ENCODE peak calls at places on chromosomes 12 and 14, in nine cellular contexts. D, H, N, I, T, X, U, Q and A are unnamed samples.

GRCh38 chr12:66803972-66804371 is 125.1 kb upstream of the GRIP1 start:
- DNase-seq in D (no peak), H (no peak), X (no peak), U (no peak), I (no peak), N (no peak), T (no peak), Q (no peak), A (no peak)

GRCh38 chr12:24473097-24473496 is 475.8 kb downstream of the BCAT1 start:
- DNase-seq in X (no peak), D (no peak), I (no peak), H (no peak), N (no peak), Q (no peak), T (no peak), U (no peak), A (no peak)

GRCh38 chr12:109725321-109726105 is 11.9 kb downstream of the FAM222A start:
- DNase-seq in T (no peak), I (no peak), D (no peak), Q (no peak), U (no peak), N (no peak), X (no peak), H (no peak), A (no peak)

GRCh38 chr12:89461649-89462612 is 62.7 kb downstream of the GALNT4 start:
- DNase-seq in T (no peak), D (no peak), N (no peak), U (no peak), H (no peak), X (no peak), I (peak), Q (peak), A (no peak)

GRCh38 chr14:22900088-22900799 is 17.2 kb downstream of the REM2 start:
- DNase-seq in T (peak), I (peak), D (no peak), Q (peak), X (no peak), H (no peak), N (no peak), U (no peak), A (peak)

GRCh38 chr12:132623072-132623869 is 4.7 kb downstream of the P2RX2 start:
- DNase-seq in X (no peak), D (no peak), N (no peak), U (no peak), Q (peak), T (no peak), I (no peak), H (no peak), A (no peak)

GRCh38 chr14:51157012-51157411 is 62.1 kb upstream of the TRIM9 start:
- DNase-seq in Q (no peak), U (no peak), X (no peak), T (no peak), N (no peak), I (peak), H (no peak), D (no peak), A (no peak)

GRCh38 chr14:85578925-85579324 is 49.0 kb downstream of the FLRT2 start:
- DNase-seq in T (no peak), D (no peak), U (no peak), Q (no peak), X (no peak), N (no peak), I (no peak), H (no peak), A (no peak)

GRCh38 chr12:3253682-3254275 is 176.6 kb downstream of the TSPAN9 start:
- DNase-seq in X (no peak), Q (no peak), T (no peak), D (no peak), N (no peak), H (no peak), I (no peak), U (no peak), A (no peak)

GRCh38 chr12:50600364-50600763 is 95.6 kb downstream of the DIP2B start:
- DNase-seq in Q (no peak), H (no peak), X (no peak), U (no peak), D (no peak), I (no peak), T (no peak), N (no peak), A (no peak)

GRCh38 chr12:104957388-104958008 is 592 bp downstream of the SLC41A2 start:
- DNase-seq in H (peak), D (no peak), X (peak), T (peak), U (peak), N (no peak), Q (peak), I (no peak), A (no peak)

GRCh38 chr12:108828774-108829173 is 28.6 kb downstream of the SSH1 start:
- DNase-seq in X (no peak), U (no peak), N (no peak), T (no peak), D (no peak), I (peak), Q (no peak), H (no peak), A (no peak)

GRCh38 chr12:100422646-100423045 is 51.0 kb upstream of the NR1H4 start:
- DNase-seq in D (no peak), N (no peak), T (no peak), Q (no peak), X (no peak), I (no peak), U (no peak), H (no peak), A (no peak)

GRCh38 chr12:7832059-7832696 is 40.5 kb downstream of the SLC2A14 start:
- DNase-seq in D (no peak), Q (peak), N (no peak), H (no peak), U (peak), T (peak), I (peak), X (no peak), A (no peak)

GRCh38 chr12:26153421-26154154 is 28.8 kb upstream of the BHLHE41 start:
- DNase-seq in X (no peak), N (peak), I (peak), Q (peak), U (no peak), T (no peak), D (no peak), H (no peak), A (no peak)

GRCh38 chr14:91108941-91109611 is 4.8 kb upstream of the DGLUCY start:
- DNase-seq in T (peak), H (no peak), Q (no peak), U (peak), X (no peak), I (no peak), N (peak), D (no peak), A (no peak)

GRCh38 chr12:96098631-96099030 is 63.2 kb upstream of the LTA4H start:
- DNase-seq in H (no peak), I (no peak), X (no peak), U (no peak), N (no peak), D (no peak), Q (no peak), T (no peak), A (no peak)

GRCh38 chr14:22646570-22647254 is 2.6 kb upstream of the OR6J1 start:
- DNase-seq in X (no peak), T (no peak), N (no peak), I (peak), U (no peak), D (no peak), Q (no peak), H (no peak), A (no peak)

GRCh38 chr12:106919910-106920544 is 35.7 kb upstream of the TMEM263 start:
- DNase-seq in D (no peak), H (no peak), N (no peak), Q (peak), I (peak), T (peak), X (no peak), U (no peak), A (no peak)

GRCh38 chr14:92532490-92533163 is 19.0 kb downstream of the RIN3 start:
- DNase-seq in I (no peak), U (no peak), X (no peak), H (no peak), N (no peak), T (peak), D (no peak), Q (peak), A (no peak)

GRCh38 chr12:50542448-50542847 is 37.7 kb downstream of the DIP2B start:
- DNase-seq in N (no peak), D (no peak), Q (peak), H (no peak), X (no peak), T (no peak), I (peak), U (no peak), A (no peak)

GRCh38 chr12:93197067-93197593 is 180.6 kb upstream of the NUDT4 start:
- DNase-seq in T (no peak), H (no peak), D (no peak), N (no peak), Q (no peak), X (no peak), U (no peak), I (peak), A (no peak)

GRCh38 chr14:23438130-23438893 is 2.9 kb upstream of the MYH7 start:
- DNase-seq in T (no peak), U (no peak), H (no peak), D (no peak), X (no peak), I (no peak), Q (no peak), N (peak), A (no peak)

GRCh38 chr12:58564721-58565120 is 355.6 kb downstream of the LRIG3 start:
- DNase-seq in T (no peak), U (no peak), X (no peak), D (no peak), Q (no peak), I (peak), N (no peak), H (no peak), A (no peak)

GRCh38 chr12:121060149-121061001 is 21.3 kb upstream of the OASL start:
- DNase-seq in D (no peak), U (peak), T (peak), H (peak), I (peak), Q (peak), X (peak), N (no peak), A (no peak)

GRCh38 chr12:123528858-123529257 is 4.7 kb downstream of the RILPL1 start:
- DNase-seq in U (no peak), H (no peak), Q (no peak), I (no peak), D (no peak), T (no peak), X (no peak), N (no peak), A (no peak)

GRCh38 chr12:24820872-24821271 is 128.0 kb downstream of the BCAT1 start:
- DNase-seq in T (no peak), U (no peak), H (no peak), X (no peak), N (no peak), D (no peak), Q (no peak), I (peak), A (peak)

GRCh38 chr14:36996133-36996856 is 176.1 kb downstream of the SLC25A21 start:
- DNase-seq in I (peak), N (no peak), H (no peak), T (no peak), X (no peak), D (no peak), Q (no peak), U (no peak), A (no peak)

GRCh38 chr14:100764716-100765115 is 38.0 kb downstream of the DLK1 start:
- DNase-seq in X (no peak), D (no peak), H (no peak), T (no peak), I (no peak), U (no peak), N (no peak), Q (no peak), A (no peak)

GRCh38 chr12:131194166-131194565 is 240.5 kb downstream of the ADGRD1 start:
- DNase-seq in I (no peak), X (no peak), N (no peak), D (no peak), H (no peak), Q (no peak), U (no peak), T (no peak), A (no peak)

GRCh38 chr14:28382460-28383220 is 383.9 kb upstream of the FOXG1 start:
- DNase-seq in U (no peak), Q (no peak), D (no peak), T (no peak), H (no peak), I (no peak), N (no peak), X (no peak), A (no peak)

GRCh38 chr12:29200586-29200985 is 51.5 kb downstream of the FAR2 start:
- DNase-seq in T (no peak), D (no peak), U (no peak), Q (peak), N (no peak), I (no peak), H (no peak), X (no peak), A (no peak)

GRCh38 chr14:69779088-69779487 is 12.1 kb downstream of the SRSF5 start:
- DNase-seq in Q (no peak), T (no peak), X (no peak), D (no peak), N (no peak), U (no peak), H (no peak), I (no peak), A (no peak)

GRCh38 chr14:83994020-83994419 is 1535.9 kb upstream of the FLRT2 start:
- DNase-seq in Q (no peak), D (no peak), U (no peak), H (no peak), I (peak), X (no peak), N (no peak), T (no peak), A (no peak)

GRCh38 chr12:31582155-31582554 is 8.8 kb downstream of the DENND5B start:
- DNase-seq in Q (no peak), U (no peak), N (no peak), X (no peak), I (peak), T (no peak), H (no peak), D (no peak), A (no peak)

GRCh38 chr12:109475993-109476806 is 900 bp downstream of the KCTD10 start:
- DNase-seq in X (no peak), Q (no peak), I (no peak), H (no peak), T (peak), U (no peak), N (no peak), D (no peak), A (no peak)

GRCh38 chr12:89695100-89695499 is 13.5 kb downstream of the ATP2B1 start:
- DNase-seq in X (no peak), Q (no peak), D (no peak), I (peak), T (no peak), N (peak), U (no peak), H (no peak), A (no peak)

GRCh38 chr14:89445252-89445973 is 28.4 kb upstream of the FOXN3 start:
- DNase-seq in H (no peak), U (peak), T (no peak), N (no peak), D (no peak), Q (no peak), X (no peak), I (peak), A (peak)